ENCODE peak calls at places on chromosomes 3 and 15, in four cellular contexts. S is MM.1S, T is AG10803, M is HFFc6. R is an unnamed sample.

GRCh38 chr15:48887144-48887543 is 9.2 kb downstream of the EID1 start:
- DNase-seq in M (no peak), S (no peak), T (no peak), R (no peak)

GRCh38 chr3:166570136-166570535 is 732.9 kb upstream of the BCHE start:
- DNase-seq in S (peak; percentile 77), M (no peak), T (no peak), R (no peak)

GRCh38 chr3:89851974-89852621 is 744.7 kb downstream of the EPHA3 start:
- DNase-seq in T (no peak), S (no peak), M (no peak), R (peak; percentile 79)

GRCh38 chr15:98177950-98178848 is 217.7 kb downstream of the ARRDC4 start:
- DNase-seq in M (peak; percentile 86), S (peak; percentile 54), T (peak; percentile 75), R (no peak)

GRCh38 chr15:39969871-39970270 is 36.0 kb downstream of the EIF2AK4 start:
- DNase-seq in T (peak; percentile 84), S (no peak), M (peak; percentile 7), R (no peak)

GRCh38 chr15:70127288-70127746 is 29.6 kb upstream of the TLE3 start:
- DNase-seq in M (no peak), S (no peak), T (no peak), R (no peak)

GRCh38 chr3:127678611-127679533 is 6.1 kb downstream of the ABTB1 start:
- DNase-seq in T (no peak), M (no peak), S (no peak), R (no peak)

GRCh38 chr3:63349583-63350177 is 71.6 kb downstream of the SYNPR start:
- DNase-seq in T (peak; percentile 71), M (peak; percentile 59), S (peak; percentile 79), R (no peak)

GRCh38 chr3:170424879-170425278 is 6.2 kb downstream of the CLDN11 start:
- DNase-seq in T (no peak), S (no peak), M (no peak), R (no peak)

GRCh38 chr15:52010633-52011595 is 8.1 kb upstream of the MAPK6 start:
- DNase-seq in S (no peak), T (peak; percentile 84), M (peak; percentile 89), R (no peak)

GRCh38 chr15:87871130-87871737 is 385.3 kb downstream of the NTRK3 start:
- DNase-seq in T (peak; percentile 80), M (peak; percentile 88), S (no peak), R (no peak)

GRCh38 chr15:95932676-95933075 is 397.8 kb upstream of the NR2F2 start:
- DNase-seq in M (peak; percentile 88), T (peak; percentile 77), S (no peak), R (no peak)

GRCh38 chr3:183114374-183114773 is 15.1 kb upstream of the MCCC1 start:
- DNase-seq in S (no peak), M (no peak), T (no peak), R (no peak)

GRCh38 chr15:29774900-29775299 is 47.4 kb downstream of the TJP1 start:
- DNase-seq in T (peak; percentile 51), M (peak; percentile 43), S (no peak), R (no peak)

GRCh38 chr3:97863025-97863424 is 41.2 kb downstream of the CRYBG3 start:
- DNase-seq in M (peak; percentile 29), T (peak; percentile 51), S (no peak), R (no peak)

GRCh38 chr3:195204360-195205166 is 66.4 kb downstream of the XXYLT1 start:
- DNase-seq in T (peak; percentile 91), M (peak; percentile 30), S (no peak), R (peak; percentile 64)

GRCh38 chr3:525415-525814 is 328.9 kb downstream of the CHL1 start:
- DNase-seq in M (no peak), T (no peak), S (no peak), R (no peak)

GRCh38 chr3:120145498-120146285 is 51.4 kb upstream of the GSK3B start:
- DNase-seq in T (peak; percentile 82), S (peak; percentile 20), M (peak; percentile 75), R (no peak)

GRCh38 chr15:50064674-50065073 is 54.4 kb downstream of the ATP8B4 start:
- DNase-seq in T (no peak), M (no peak), S (no peak), R (no peak)

GRCh38 chr3:49476563-49476962 is 6.5 kb downstream of the DAG1 start:
- DNase-seq in M (no peak), S (no peak), T (no peak), R (no peak)

GRCh38 chr3:40765884-40766283 is 241.1 kb downstream of the ZNF621 start:
- DNase-seq in T (peak; percentile 41), S (no peak), M (no peak), R (no peak)

GRCh38 chr15:97052526-97052925 is 722.0 kb downstream of the NR2F2 start:
- DNase-seq in S (no peak), T (no peak), M (no peak), R (no peak)

GRCh38 chr3:171791695-171792082 is 18.6 kb downstream of the PLD1 start:
- DNase-seq in M (no peak), T (peak; percentile 40), S (no peak), R (no peak)

GRCh38 chr3:112855883-112856282 is 9.2 kb upstream of the CD200R1L start:
- DNase-seq in S (no peak), T (no peak), M (no peak), R (no peak)

GRCh38 chr15:42104095-42104891 is 9.9 kb upstream of the PLA2G4D start:
- DNase-seq in S (no peak), T (peak; percentile 73), M (no peak), R (no peak)

GRCh38 chr15:68553994-68554715 is 24.6 kb upstream of the CORO2B start:
- DNase-seq in T (peak; percentile 46), M (peak; percentile 41), S (peak; percentile 66), R (peak; percentile 81)

GRCh38 chr3:151879037-151879436 is 5.6 kb downstream of the SUCNR1 start:
- DNase-seq in M (no peak), S (no peak), T (no peak), R (no peak)

GRCh38 chr15:25675396-25675795 is 187.7 kb downstream of the ATP10A start:
- DNase-seq in M (no peak), T (no peak), S (no peak), R (no peak)

GRCh38 chr3:138426211-138426610 is 8.2 kb upstream of the ESYT3 start:
- DNase-seq in M (no peak), T (peak; percentile 26), S (no peak), R (no peak)
- TF ChIP-seq CTCF in M (peak; percentile 67), T (peak; percentile 63), S (peak; percentile 20), R (peak; percentile 69)

GRCh38 chr3:29668728-29669127 is 387.9 kb downstream of the RBMS3 start:
- DNase-seq in M (no peak), T (no peak), S (no peak), R (no peak)
- TF ChIP-seq CTCF in M (peak; percentile 39), T (peak; percentile 3), S (no peak), R (no peak)

DNA sequence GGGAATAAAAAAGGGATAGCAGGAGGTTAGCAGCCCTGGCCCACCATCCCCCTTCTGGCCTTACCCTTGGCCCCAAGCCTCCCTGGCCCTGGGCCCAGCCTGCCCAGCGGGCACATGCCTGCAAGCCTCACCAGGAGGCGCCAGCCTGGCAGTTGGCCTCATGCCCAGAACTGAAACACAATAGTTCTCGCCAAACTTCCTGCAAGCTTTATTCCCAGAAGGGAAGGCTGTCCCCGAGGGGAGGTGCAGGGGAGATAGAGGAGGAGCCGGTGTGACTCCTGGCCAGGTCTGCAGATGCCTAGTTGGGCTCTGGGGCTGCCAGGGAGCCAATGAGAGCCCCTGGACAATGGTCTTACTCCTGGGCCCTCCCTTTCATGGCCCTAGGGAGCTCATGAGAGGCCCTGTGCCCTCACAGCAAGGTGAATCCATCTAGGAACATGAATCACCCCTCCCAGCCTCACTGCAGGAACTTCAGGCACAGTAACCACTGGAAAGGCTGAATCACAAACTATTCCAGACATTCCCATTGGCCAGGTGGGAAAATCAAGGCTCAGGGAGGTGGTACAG is 4.0 kb downstream of the CCDC33 start:
- DNase-seq in T (peak; percentile 77), M (peak; percentile 76), S (no peak), R (no peak)
- TF ChIP-seq CTCF in T (peak; percentile 54), M (peak; percentile 71), S (no peak), R (no peak)

DNA sequence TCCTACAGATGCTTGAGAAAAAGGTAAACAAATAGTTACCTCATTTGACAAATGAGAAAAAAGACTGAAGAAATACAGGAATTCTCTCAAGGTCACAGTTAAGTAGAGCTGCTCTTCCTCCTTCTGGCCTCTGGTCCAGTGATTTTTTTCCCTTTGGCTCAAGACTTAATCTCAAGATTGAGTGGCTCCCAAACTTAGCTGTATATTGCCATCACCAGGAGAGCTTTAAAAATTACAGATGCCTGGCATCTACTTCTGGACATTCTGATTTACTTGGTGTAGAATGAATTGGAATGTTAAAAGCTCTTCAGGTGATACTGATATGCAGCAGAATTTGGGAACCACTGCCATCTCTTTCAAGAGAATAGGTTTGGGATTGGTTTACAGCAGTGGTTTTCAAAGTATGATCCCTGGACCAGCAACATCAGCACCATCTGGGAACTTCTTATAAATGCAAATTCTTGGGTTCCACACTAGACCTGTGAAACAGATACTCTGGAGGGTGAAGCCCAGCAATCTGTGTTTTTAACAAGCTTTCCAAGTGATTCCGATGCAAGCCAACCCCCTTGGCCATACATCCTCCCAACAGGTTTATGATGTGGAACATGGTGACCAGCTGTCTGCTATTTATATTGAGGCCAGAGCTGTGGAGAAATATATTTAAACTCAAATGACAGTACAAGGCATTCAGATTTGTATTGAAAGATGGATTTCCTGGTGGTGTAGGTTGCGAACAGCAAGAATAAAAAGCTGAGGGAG is 333.0 kb upstream of the RARB start:
- DNase-seq in S (no peak), M (no peak), T (no peak), R (no peak)
- TF ChIP-seq CTCF in S (no peak), M (no peak), T (no peak), R (no peak)

DNA sequence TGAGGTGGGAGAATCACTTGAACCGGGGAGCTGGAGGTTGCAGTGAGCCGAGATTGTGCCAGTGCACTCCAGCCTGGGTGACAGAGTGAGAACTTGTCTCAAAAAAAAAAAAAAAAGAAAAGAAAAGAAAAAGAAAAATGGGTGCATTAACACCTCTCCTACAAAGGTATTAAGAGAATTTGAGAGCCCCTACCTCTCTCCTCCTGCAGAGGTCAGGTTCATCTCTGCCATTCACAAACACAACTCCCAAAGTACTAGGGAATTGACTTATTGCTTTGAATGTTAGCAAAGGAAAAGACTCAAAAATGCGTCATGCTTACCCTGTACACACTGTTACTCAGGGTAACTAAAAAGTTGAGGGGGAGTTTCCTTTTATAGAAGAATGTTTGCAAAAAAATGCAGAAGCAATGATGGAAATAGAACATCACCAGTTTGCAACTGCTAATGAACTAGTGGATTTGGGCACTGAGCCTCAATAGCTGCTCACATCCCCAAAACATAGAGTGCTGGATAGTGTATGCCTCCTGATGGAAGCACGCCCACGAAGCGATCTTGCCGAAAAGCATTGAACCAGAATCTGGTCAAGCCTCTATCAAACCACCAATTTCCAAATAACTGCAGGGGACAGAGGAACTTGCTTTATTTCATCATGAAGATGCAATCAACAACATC is 15.5 kb upstream of the LYZL4 start:
- DNase-seq in S (no peak), T (no peak), M (no peak), R (no peak)
- TF ChIP-seq CTCF in S (no peak), T (no peak), M (no peak), R (no peak)

R was measured in type B pancreatic cell.